ENCODE peak calls at places on chromosomes 11 and 22, in five cellular contexts. N is transverse colon, O is esophagus squamous epithelium, R is A549, Q is pancreas. Z is an unnamed sample. For H3K4me1, the result is how much of the 10 kb centered on the place peaks cover.

GRCh38 chr11:109972181-109972715 is 120.9 kb upstream of the ZC3H12C start:
- DNase-seq in N (no peak), O (no peak), R (no peak), Q (no peak), Z (no peak)

GRCh38 chr11:101848262-101848661 is 66.5 kb upstream of the CEP126 start:
- DNase-seq in N (no peak), O (no peak), R (peak), Q (no peak), Z (no peak)

GRCh38 chr11:14022251-14022650 is 59.7 kb downstream of the SPON1 start:
- DNase-seq in N (no peak), O (no peak), R (no peak), Q (no peak), Z (no peak)

GRCh38 chr11:36123353-36124220 is 165.6 kb downstream of the COMMD9 start:
- DNase-seq in N (no peak), O (no peak), R (no peak), Q (no peak), Z (peak)

GRCh38 chr11:35418282-35418846 is 994 bp downstream of the SLC1A2 start:
- DNase-seq in N (no peak), O (no peak), R (peak), Q (no peak), Z (no peak)

GRCh38 chr11:62491571-62492329 is 54.9 kb downstream of the AHNAK start:
- DNase-seq in N (no peak), O (no peak), R (no peak), Q (no peak), Z (no peak)

GRCh38 chr11:128052912-128053641 is 534.3 kb downstream of the ETS1 start:
- DNase-seq in N (no peak), O (no peak), R (no peak), Q (no peak), Z (no peak)

GRCh38 chr11:61954106-61955030 is 4.2 kb downstream of the BEST1 start:
- DNase-seq in N (no peak), O (no peak), R (peak), Q (no peak), Z (no peak)

GRCh38 chr11:69431893-69432738 is 49.3 kb upstream of the LINC01488 start:
- DNase-seq in N (no peak), O (no peak), R (no peak), Q (no peak), Z (no peak)

GRCh38 chr11:111378773-111379499 is at the start of gene POU2AF1:
- DNase-seq in N (peak), O (peak), R (no peak), Q (no peak), Z (no peak)

GRCh38 chr11:95849087-95849825 is 59.0 kb downstream of the CEP57 start:
- DNase-seq in N (peak), O (no peak), R (peak), Q (peak), Z (no peak)

GRCh38 chr22:35835267-35835997 is 117.8 kb downstream of the APOL5 start:
- DNase-seq in N (no peak), O (no peak), R (no peak), Q (no peak), Z (no peak)

GRCh38 chr11:110704210-110704864 is 7.9 kb downstream of the ARHGAP20 start:
- DNase-seq in N (no peak), O (no peak), R (no peak), Q (no peak), Z (no peak)

GRCh38 chr11:958101-958500 is 32.4 kb downstream of the AP2A2 start:
- DNase-seq in N (no peak), O (no peak), R (no peak), Q (no peak), Z (no peak)

GRCh38 chr22:49308300-49308699 is 519.4 kb downstream of the BRD1 start:
- DNase-seq in N (no peak), O (no peak), R (no peak), Q (peak), Z (no peak)

GRCh38 chr11:114440121-114440860 is 1.0 kb downstream of the REXO2 start:
- DNase-seq in N (no peak), O (no peak), R (no peak), Q (no peak), Z (no peak)

GRCh38 chr11:33344611-33345010 is 87.4 kb downstream of the HIPK3 start:
- DNase-seq in N (no peak), O (no peak), R (peak), Q (no peak), Z (no peak)

GRCh38 chr11:74819400-74819799 is 70.8 kb downstream of the RNF169 start:
- DNase-seq in N (no peak), O (no peak), R (no peak), Q (no peak), Z (no peak)

GRCh38 chr11:25943031-25943430 is 388.9 kb upstream of the ANO3 start:
- DNase-seq in N (no peak), O (no peak), R (no peak), Q (no peak), Z (no peak)

GRCh38 chr11:35800970-35801953 is 138.7 kb downstream of the TRIM44 start:
- DNase-seq in N (no peak), O (no peak), R (no peak), Q (no peak), Z (no peak)

GRCh38 chr11:36292311-36292722 is 3.1 kb upstream of the COMMD9 start:
- DNase-seq in N (no peak), O (no peak), R (peak), Q (no peak), Z (no peak)

GRCh38 chr11:66327171-66328035 is 8.8 kb downstream of the RIN1 start:
- DNase-seq in N (no peak), O (no peak), R (no peak), Q (no peak), Z (no peak)

GRCh38 chr11:42200311-42200710 is 740.9 kb upstream of the LRRC4C start:
- DNase-seq in N (no peak), O (no peak), R (no peak), Q (no peak), Z (no peak)

GRCh38 chr22:46586531-46587011 is 33.6 kb upstream of the GRAMD4 start:
- DNase-seq in N (peak), O (no peak), R (no peak), Q (no peak), Z (no peak)
- H3K4me1 ChIP-seq in N (half or more), O (half or more), R (under half), Q (under half), Z (under half)

GRCh38 chr22:22032906-22033802 is 50.6 kb upstream of the TOP3B start:
- DNase-seq in N (no peak), O (no peak), R (no peak), Q (no peak), Z (no peak)

GRCh38 chr22:22030493-22031182 is 48.1 kb upstream of the TOP3B start:
- DNase-seq in N (peak), O (no peak), R (peak), Q (no peak), Z (peak)

GRCh38 chr22:22032099-22032905 is 49.7 kb upstream of the TOP3B start:
- DNase-seq in N (no peak), O (no peak), R (no peak), Q (no peak), Z (no peak)

GRCh38 chr22:22031571-22031970 is 49.0 kb upstream of the TOP3B start:
- DNase-seq in N (no peak), O (no peak), R (no peak), Q (no peak), Z (no peak)

DNA sequence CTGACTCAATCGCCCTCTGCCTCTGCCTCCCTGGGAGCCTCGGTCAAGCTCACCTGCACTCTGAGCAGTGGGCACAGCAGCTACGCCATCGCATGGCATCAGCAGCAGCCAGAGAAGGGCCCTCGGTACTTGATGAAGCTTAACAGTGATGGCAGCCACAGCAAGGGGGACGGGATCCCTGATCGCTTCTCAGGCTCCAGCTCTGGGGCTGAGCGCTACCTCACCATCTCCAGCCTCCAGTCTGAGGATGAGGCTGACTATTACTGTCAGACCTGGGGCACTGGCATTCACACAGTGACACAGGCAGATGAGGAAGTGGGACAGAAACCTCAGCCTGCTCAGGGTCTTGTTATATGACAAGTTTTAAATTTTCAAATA is 48.6 kb upstream of the TOP3B start:
- DNase-seq in N (no peak), O (no peak), R (no peak), Q (no peak), Z (no peak)
- H3K27ac ChIP-seq in N (no peak), O (peak), R (no peak), Q (no peak), Z (no peak)

DNA sequence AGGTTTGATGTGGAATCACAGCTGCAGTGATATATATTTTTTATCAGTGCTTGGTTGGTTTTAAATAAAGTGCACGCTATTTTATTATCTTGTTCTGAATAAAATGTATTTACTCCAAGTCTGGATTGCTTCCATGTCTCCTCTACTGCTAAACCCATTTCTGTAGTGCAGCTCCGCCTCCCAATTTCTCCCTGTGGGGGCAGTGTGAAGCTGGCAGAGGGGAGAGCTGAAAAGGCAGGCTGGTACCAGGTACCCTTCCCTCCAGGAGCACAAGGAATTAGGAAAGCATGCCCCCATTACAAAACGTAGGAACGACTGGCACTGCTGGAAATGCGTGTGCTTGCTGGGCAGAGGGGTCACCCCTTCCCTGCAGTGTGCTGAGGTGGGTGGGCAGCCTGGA is 934 bp upstream of the TMEM132A start:
- DNase-seq in N (no peak), O (no peak), R (no peak), Q (no peak), Z (no peak)
- TF ChIP-seq CTCF in N (no peak), O (no peak), R (no peak), Q (no peak), Z (no peak)

DNA sequence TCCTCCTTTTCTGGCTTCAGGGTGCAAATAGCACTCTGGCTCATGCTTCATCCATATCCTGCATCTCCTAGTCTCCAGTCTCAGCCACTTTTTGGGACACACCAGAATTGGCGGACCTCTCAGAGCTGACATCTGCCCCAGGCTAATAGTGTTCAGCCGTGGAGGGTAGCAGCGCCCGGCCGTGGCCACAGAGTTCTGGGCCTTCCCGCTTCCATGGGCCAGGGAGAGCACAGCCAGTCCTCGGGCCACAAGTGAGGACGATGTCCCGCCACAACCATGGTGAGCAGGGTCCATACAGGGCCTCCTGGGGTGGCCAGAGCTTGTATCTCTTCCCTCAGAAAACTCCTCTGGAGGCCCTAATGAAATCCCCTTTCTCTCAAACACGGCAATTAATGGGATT is 26.0 kb downstream of the DKK3 start:
- DNase-seq in N (no peak), O (no peak), R (no peak), Q (no peak), Z (no peak)
- H3K4me1 ChIP-seq in N (under half), O (under half), R (half or more), Q (under half), Z (under half)

GRCh38 chr11:47305734-47306483 is 36.0 kb downstream of the MADD start:
- DNase-seq in N (no peak), O (no peak), R (no peak), Q (no peak), Z (no peak)
- H3K27ac ChIP-seq in N (no peak), O (no peak), R (no peak), Q (no peak), Z (no peak)

GRCh38 chr11:17822021-17822781 is 87.6 kb downstream of the KCNC1 start:
- DNase-seq in N (no peak), O (no peak), R (no peak), Q (no peak), Z (no peak)

GRCh38 chr11:17831883-17832282 is 97.3 kb downstream of the KCNC1 start:
- DNase-seq in N (no peak), O (no peak), R (no peak), Q (no peak), Z (no peak)

GRCh38 chr11:17831228-17831627 is 96.6 kb downstream of the KCNC1 start:
- DNase-seq in N (no peak), O (no peak), R (no peak), Q (no peak), Z (no peak)

GRCh38 chr11:17828311-17828751 is 93.8 kb downstream of the KCNC1 start:
- DNase-seq in N (peak), O (no peak), R (no peak), Q (peak), Z (peak)

DNA sequence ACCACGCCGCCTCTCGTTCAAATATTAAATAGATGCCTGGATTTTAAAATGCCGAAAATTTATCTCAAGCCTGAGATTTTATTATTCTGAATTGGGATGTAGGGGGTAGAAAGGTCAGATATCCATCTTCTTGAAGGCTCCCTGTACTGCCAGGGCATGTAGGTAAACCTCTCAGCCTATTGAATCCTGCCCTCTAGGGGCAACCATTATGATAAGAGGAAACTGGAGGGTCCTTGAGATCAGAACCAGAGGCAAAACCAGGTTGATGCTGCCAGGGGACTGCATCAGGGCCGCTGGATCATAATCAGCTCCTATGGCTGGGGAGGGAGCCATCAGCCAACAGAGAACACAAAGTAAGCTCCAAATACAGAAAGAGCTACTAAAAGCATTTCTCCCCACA is 92.4 kb downstream of the KCNC1 start:
- DNase-seq in N (no peak), O (no peak), R (peak), Q (no peak), Z (no peak)
- TF ChIP-seq CTCF in N (no peak), O (no peak), R (peak), Q (no peak), Z (no peak)

DNA sequence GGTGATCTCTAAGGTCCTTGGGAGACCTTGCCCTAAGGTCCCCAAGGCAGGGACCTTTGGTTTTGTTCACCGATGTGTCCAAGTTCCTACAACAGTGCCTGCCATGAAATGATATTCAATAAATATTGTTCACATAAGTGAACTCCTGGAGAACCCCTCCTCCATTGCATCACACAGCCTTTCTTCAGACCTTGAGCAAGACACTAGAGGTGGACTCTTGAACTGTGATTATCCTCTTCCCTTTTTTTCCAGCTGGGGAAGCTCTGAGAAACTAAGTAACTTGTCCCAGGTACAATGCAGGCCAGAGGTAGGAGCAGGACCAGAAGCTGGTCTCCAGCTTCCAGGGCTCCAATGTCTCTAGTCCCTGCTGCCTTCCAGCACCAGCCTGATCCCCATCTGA is 76.6 kb upstream of the LMO1 start:
- DNase-seq in N (no peak), O (no peak), R (no peak), Q (no peak), Z (no peak)
- H3K4me1 ChIP-seq in N (under half), O (half or more), R (under half), Q (under half), Z (under half)

DNA sequence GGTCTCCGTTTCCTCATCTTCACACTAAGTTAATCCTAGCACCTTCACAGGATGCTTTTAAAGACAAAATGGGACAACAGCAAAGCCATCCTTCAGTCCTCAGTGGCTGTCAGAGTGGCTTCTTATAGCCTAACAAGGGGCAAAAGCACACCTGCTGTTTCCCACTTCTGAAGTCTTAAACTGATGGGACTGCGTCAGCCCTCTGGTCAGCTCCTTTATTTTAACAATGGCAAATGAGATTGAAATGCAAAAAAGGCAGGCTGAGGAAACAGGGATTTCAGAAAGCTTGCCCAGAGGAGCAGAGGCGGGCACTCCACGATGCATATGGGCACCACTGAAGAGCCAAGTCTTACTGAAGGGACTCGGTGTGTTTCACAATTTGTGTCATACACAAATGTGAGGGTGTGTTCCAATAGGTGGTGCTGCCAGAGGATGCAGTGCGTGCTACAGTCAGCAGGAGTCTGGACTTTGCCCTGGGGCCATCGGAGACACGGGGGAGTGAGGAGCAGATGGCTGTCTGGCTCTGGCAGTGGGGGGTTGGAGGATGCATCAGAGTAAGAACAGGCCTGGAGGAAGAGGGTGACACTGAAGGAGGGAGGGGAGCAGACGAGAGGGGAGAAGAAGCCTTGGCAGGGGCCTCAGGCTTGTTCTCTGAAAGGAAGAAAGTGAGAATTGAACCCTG is 47.3 kb downstream of the TENM4 start:
- DNase-seq in N (no peak), O (no peak), R (peak), Q (no peak), Z (no peak)
- H3K27ac ChIP-seq in N (no peak), O (no peak), R (no peak), Q (no peak), Z (no peak)

GRCh38 chr22:39184586-39185577 is 32.4 kb upstream of the CBX7 start:
- DNase-seq in N (no peak), O (no peak), R (no peak), Q (peak), Z (no peak)

GRCh38 chr22:39188809-39189208 is 36.3 kb upstream of the CBX7 start:
- DNase-seq in N (no peak), O (no peak), R (no peak), Q (no peak), Z (no peak)

GRCh38 chr22:39183991-39184585 is 31.6 kb upstream of the CBX7 start:
- DNase-seq in N (no peak), O (no peak), R (peak), Q (peak), Z (no peak)

GRCh38 chr22:39182478-39183030 is 30.1 kb upstream of the CBX7 start:
- DNase-seq in N (no peak), O (no peak), R (no peak), Q (peak), Z (no peak)

DNA sequence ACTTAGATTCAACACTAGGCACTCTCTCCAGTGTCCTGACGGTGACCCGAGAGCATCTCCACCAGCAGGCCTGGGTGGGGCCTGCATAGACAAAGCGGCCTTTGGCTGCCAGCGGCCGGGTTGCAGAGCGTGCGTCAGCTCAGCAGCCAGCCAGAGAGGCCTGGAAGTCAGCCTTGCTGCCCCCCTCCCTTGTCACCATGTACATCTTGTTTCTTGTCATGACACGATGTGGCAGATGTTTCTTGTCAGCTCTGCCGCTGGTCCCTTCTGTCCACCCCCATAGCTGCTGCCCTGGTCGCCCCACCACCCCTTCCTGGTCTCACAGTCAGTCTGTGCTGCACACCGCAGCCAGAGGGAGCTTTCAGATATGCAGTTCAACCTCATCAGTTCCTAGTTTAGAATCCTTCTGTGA is 33.1 kb upstream of the CBX7 start:
- DNase-seq in N (no peak), O (no peak), R (no peak), Q (peak), Z (no peak)
- TF ChIP-seq CTCF in N (no peak), O (no peak), R (no peak), Q (no peak), Z (no peak)